ENCODE peak calls at places on chromosomes 5 and 9, in eight cellular contexts. W is K562, C is HepG2, K is HCT116, L is sigmoid colon, Z is prostate gland, M is transverse colon, R is GM12878. E is an unnamed sample.
A peak's percentile ranks its signal among the peaks of the same experiment; 100 is the strongest.

GRCh38 chr5:125274211-125274610 is 527.8 kb upstream of the ZNF608 start:
- DNase-seq in R (no peak), M (no peak), Z (no peak), K (no peak), L (no peak), C (no peak), W (no peak), E (no peak)

GRCh38 chr9:100219347-100219746 is 120.3 kb downstream of the INVS start:
- DNase-seq in M (no peak), W (no peak), Z (no peak), R (peak; percentile 30), C (no peak), K (no peak), L (no peak), E (no peak)

GRCh38 chr9:21580636-21581353 is 98.7 kb upstream of the IFNE start:
- DNase-seq in W (no peak), L (no peak), M (no peak), Z (peak; percentile 34), R (no peak), K (no peak), C (no peak), E (no peak)

GRCh38 chr5:180034564-180034963 is 37.0 kb downstream of the RNF130 start:
- DNase-seq in R (no peak), Z (no peak), M (no peak), C (no peak), L (no peak), W (no peak), K (no peak), E (no peak)

GRCh38 chr5:94498199-94498598 is 120.2 kb downstream of the KIAA0825 start:
- DNase-seq in Z (no peak), W (no peak), K (no peak), M (no peak), C (no peak), L (no peak), R (no peak), E (no peak)

GRCh38 chr5:176438959-176439757 is 9.0 kb upstream of the FAF2 start:
- DNase-seq in L (no peak), Z (no peak), K (no peak), M (no peak), R (no peak), W (peak; percentile 35), C (peak; percentile 94), E (no peak)

GRCh38 chr9:114733814-114734213 is 51.8 kb upstream of the TEX48 start:
- DNase-seq in L (no peak), Z (no peak), C (no peak), K (no peak), W (no peak), R (no peak), M (no peak), E (no peak)

GRCh38 chr5:103934303-103934702 is 371.7 kb upstream of the NUDT12 start:
- DNase-seq in W (no peak), K (no peak), Z (no peak), L (no peak), R (no peak), M (no peak), C (no peak), E (no peak)

GRCh38 chr9:129023036-129023907 is 4.9 kb downstream of the SH3GLB2 start:
- DNase-seq in M (no peak), L (peak; percentile 78), Z (no peak), C (no peak), R (no peak), W (peak; percentile 80), K (no peak), E (no peak)

GRCh38 chr5:2690293-2690692 is 61.2 kb downstream of the IRX2 start:
- DNase-seq in R (no peak), Z (no peak), M (no peak), W (no peak), L (no peak), K (no peak), C (no peak), E (no peak)

GRCh38 chr5:572398-573019 is 39.6 kb upstream of the CEP72 start:
- DNase-seq in L (peak; percentile 18), M (no peak), K (no peak), C (no peak), Z (no peak), R (no peak), W (no peak), E (no peak)

GRCh38 chr5:40477856-40478546 is 201.7 kb upstream of the PTGER4 start:
- DNase-seq in K (no peak), L (peak; percentile 72), W (no peak), R (no peak), M (no peak), C (no peak), Z (peak; percentile 11), E (no peak)

DNA sequence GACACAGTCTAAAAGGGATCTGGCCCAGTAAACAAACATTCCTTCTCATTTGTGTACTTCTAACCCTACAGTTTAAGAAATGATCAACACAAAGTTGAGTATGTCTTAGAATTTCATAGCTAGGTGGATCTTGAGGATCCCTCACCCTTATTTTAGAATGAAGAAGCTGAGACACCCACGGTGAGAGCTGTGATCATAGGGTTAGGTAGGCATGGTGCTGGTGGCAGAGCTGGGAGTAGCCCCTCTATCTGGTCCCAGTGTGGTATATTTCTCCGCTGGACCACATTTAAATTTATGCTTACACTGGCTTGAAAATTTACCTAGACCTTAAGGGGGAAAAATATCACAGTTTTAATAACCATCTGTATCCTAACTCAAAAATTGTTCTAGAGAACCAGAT is 39.8 kb downstream of the UGCG start:
- DNase-seq in Z (no peak), W (no peak), K (no peak), R (no peak), L (no peak), C (no peak), M (no peak), E (no peak)
- TF ChIP-seq POLR2A in Z (no peak), W (no peak), K (no peak), R (peak; percentile 58), L (no peak), C (no peak), M (no peak), E (no peak)

DNA sequence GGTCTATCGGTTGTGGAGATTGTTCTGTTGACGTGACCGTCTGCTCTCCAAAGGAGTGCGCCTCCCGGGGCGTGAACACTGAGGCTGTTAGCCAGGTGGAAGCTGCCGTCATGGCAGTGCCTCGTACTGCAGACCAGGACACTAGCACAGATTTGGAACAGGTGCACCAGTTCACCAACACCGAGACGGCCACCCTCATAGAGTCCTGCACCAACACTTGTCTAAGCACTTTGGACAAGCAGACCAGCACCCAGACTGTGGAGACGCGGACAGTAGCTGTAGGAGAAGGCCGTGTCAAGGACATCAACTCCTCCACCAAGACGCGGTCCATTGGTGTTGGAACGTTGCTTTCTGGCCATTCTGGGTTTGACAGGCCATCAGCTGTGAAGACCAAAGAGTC is 128.9 kb upstream of the DMRT1 start:
- DNase-seq in K (no peak), R (no peak), W (no peak), Z (no peak), M (no peak), C (no peak), L (no peak), E (no peak)
- H3K27ac ChIP-seq in K (no peak overlapping the region), R (no peak overlapping the region), W (no peak overlapping the region), Z (peak overlapping the region; percentile 66), M (peak overlapping the region; percentile 73), C (no peak overlapping the region), L (peak overlapping the region; percentile 90), E (no peak overlapping the region)

GRCh38 chr5:149406979-149407306 is 27.9 kb upstream of the IL17B start:
- DNase-seq in M (no peak), L (no peak), Z (no peak), W (no peak), K (no peak), C (no peak), R (no peak), E (no peak)

GRCh38 chr5:149409268-149409948 is 30.3 kb upstream of the IL17B start:
- DNase-seq in L (peak; percentile 66), M (no peak), Z (no peak), C (no peak), W (no peak), R (no peak), K (no peak), E (no peak)

GRCh38 chr5:149407331-149408251 is 28.5 kb upstream of the IL17B start:
- DNase-seq in R (no peak), K (no peak), L (peak; percentile 78), Z (no peak), M (no peak), C (no peak), W (no peak), E (no peak)

GRCh38 chr5:149410071-149410470 is 31.0 kb upstream of the IL17B start:
- DNase-seq in L (peak; percentile 56), R (no peak), M (no peak), W (no peak), Z (no peak), C (no peak), K (no peak), E (no peak)

DNA sequence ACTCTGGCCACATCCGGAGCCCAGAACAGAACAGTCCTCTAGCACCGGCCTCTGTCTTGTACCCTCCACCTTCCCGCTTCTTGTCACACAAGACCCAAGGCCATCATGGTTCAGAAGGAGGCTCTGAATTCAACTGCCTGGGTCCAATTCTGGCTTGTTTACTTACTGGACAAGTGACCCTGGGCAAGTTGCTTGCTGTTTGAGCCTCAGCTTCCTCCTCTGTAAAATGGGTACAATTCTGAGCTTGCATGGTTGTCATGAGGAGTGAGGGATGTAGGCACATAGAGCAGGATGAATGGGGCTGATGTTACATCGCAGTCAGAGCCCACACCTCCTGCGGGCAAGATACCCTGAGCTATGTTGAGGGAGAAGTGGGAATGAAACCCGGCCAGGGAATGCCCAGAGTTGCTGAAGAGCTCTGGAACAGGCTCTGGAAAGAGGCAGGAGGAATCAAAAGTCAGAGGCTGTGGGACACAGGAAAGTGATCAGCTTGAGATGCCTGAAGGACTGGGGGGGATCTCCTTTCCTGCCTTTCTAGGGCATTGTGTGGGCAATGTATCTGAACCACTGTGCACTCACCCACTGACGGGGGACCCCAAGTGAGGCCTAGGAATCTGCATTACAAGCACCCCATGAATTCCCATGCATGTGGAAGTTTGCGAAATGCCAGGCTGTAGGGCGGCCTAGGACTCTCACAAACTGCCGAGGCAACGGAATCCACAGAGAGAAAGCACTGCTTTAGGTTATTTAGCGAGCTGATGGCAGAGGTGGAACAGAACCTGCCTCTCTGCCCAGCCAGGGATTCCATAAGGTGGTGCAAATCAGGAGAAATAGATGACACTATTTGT is 29.4 kb upstream of the IL17B start:
- DNase-seq in C (no peak), L (peak; percentile 65), W (no peak), K (no peak), R (no peak), Z (no peak), M (no peak), E (no peak)
- TF ChIP-seq POLR2AphosphoS5 in C (no peak), L (peak; percentile 72), W (no peak), K (no peak), R (no peak), Z (no peak), M (no peak), E (no peak)

DNA sequence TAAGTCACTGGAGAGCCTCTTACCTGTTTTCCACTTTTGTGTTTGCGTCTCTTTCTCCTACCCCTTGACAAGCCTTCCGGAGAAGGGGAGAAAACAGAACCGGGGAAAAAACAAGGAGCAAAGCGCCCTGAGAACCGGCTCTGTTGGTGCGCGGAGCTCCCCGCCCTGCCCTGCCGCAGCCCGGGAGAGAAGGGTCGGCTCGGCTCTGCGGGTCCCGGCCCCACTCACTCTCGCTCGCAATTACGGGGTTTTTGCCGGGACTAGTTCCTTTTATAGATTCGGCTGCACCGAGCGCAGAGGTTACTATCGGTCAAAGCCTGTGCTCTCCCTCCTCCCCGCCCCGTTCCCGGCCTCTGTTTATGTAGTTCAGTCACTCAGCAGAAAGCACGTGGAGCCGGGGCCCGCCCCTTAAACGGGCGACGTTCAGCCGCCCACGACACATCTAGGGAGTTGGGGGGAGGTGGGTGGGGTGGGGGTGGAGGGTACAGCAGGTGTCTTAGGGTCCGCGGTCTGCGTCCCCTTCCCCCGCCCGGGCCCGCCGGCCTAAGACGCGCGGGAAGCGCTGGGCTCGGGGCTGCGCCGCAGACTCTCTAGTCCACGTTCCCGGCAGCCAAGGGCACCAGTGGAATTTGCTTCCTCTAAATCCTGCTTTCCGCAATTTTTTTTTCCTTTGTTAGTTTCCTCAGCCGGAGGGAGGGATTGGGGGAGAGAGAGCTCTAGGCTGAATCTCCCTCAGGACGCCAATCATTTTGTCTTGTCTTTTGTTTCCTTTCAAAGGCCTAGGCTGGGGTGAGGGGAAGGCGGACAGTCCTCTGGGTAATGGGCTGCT is at the start of gene ABCA1:
- DNase-seq in K (peak; percentile 29), R (no peak), Z (peak; percentile 92), L (peak; percentile 99), C (peak; percentile 85), M (peak; percentile 95), W (peak; percentile 32), E (peak; percentile 95)
- TF ChIP-seq POLR2A in K (no peak), R (no peak), Z (peak; percentile 80), L (peak; percentile 89), C (peak; percentile 94), M (peak; percentile 95), W (no peak), E (no peak)

E was measured in upper lobe of left lung.